ENCODE peak calls at places on chromosomes 2 and 18, in four cellular contexts. F, L, S and U are unnamed samples.

GRCh38 chr2:68088950-68089349 is 26.1 kb upstream of the C1D start:
- DNase-seq in F (no peak), L (no peak), S (no peak), U (no peak)

GRCh38 chr2:138534791-138535190 is 33.2 kb downstream of the SPOPL start:
- DNase-seq in F (no peak), L (no peak), S (no peak), U (no peak)

GRCh38 chr18:30527226-30527625 is 515.3 kb downstream of the DSC3 start:
- DNase-seq in F (no peak), L (no peak), S (no peak), U (no peak)

GRCh38 chr2:25558262-25558661 is 115.1 kb downstream of the DTNB start:
- DNase-seq in F (no peak), L (no peak), S (no peak), U (no peak)

GRCh38 chr2:159904127-159904564 is 106.1 kb upstream of the CD302 start:
- DNase-seq in F (no peak), L (no peak), S (no peak), U (no peak)

GRCh38 chr2:149313512-149313972 is 16.8 kb upstream of the LYPD6 start:
- DNase-seq in F (peak; percentile 45), L (peak; percentile 48), S (peak; percentile 52), U (peak; percentile 54)

GRCh38 chr2:88601302-88601701 is 26.0 kb downstream of the EIF2AK3 start:
- DNase-seq in F (no peak), L (no peak), S (no peak), U (peak; percentile 21)

GRCh38 chr2:160076935-160077334 is 14.5 kb upstream of the PLA2R1 start:
- DNase-seq in F (no peak), L (no peak), S (no peak), U (no peak)

GRCh38 chr2:200993097-200993496 is 29.6 kb upstream of the ORC2 start:
- DNase-seq in F (no peak), L (no peak), S (no peak), U (no peak)

GRCh38 chr2:3644891-3645605 is 13.0 kb upstream of the ALLC start:
- DNase-seq in F (no peak), L (peak; percentile 9), S (no peak), U (no peak)

GRCh38 chr2:24930768-24931167 is 10.7 kb upstream of the ADCY3 start:
- DNase-seq in F (no peak), L (no peak), S (no peak), U (no peak)

GRCh38 chr2:173354601-173355131 is at the start of gene CDCA7:
- DNase-seq in F (peak; percentile 81), L (peak; percentile 81), S (peak; percentile 64), U (peak; percentile 89)

GRCh38 chr18:24600076-24600654 is 139.7 kb downstream of the HRH4 start:
- DNase-seq in F (peak; percentile 41), L (no peak), S (peak; percentile 40), U (peak; percentile 28)

GRCh38 chr2:205387350-205388045 is 294.8 kb upstream of the NRP2 start:
- DNase-seq in F (no peak), L (no peak), S (no peak), U (no peak)

GRCh38 chr2:64876137-64876647 is 113.0 kb upstream of the SLC1A4 start:
- DNase-seq in F (peak; percentile 80), L (peak; percentile 24), S (no peak), U (peak; percentile 42)

GRCh38 chr2:212288308-212288707 is 250.3 kb downstream of the ERBB4 start:
- DNase-seq in F (no peak), L (peak; percentile 70), S (no peak), U (no peak)

GRCh38 chr2:173959909-173960308 is 5.3 kb downstream of the SP3 start:
- DNase-seq in F (no peak), L (no peak), S (no peak), U (no peak)

GRCh38 chr2:7724336-7724735 is 807.1 kb downstream of the RNF144A start:
- DNase-seq in F (no peak), L (no peak), S (no peak), U (no peak)

GRCh38 chr2:65434592-65435241 is 2.3 kb upstream of the SPRED2 start:
- DNase-seq in F (no peak), L (no peak), S (peak; percentile 30), U (no peak)

GRCh38 chr18:49486617-49486958 is 446 bp downstream of the C18orf32 start:
- DNase-seq in F (no peak), L (no peak), S (no peak), U (no peak)

GRCh38 chr2:204538179-204539009 is 6.9 kb upstream of the PARD3B start:
- DNase-seq in F (no peak), L (peak; percentile 19), S (no peak), U (no peak)

GRCh38 chr18:22691988-22692710 is 241.0 kb upstream of the RBBP8 start:
- DNase-seq in F (peak; percentile 66), L (no peak), S (no peak), U (no peak)

GRCh38 chr2:165700511-165700910 is 93.5 kb downstream of the GALNT3 start:
- DNase-seq in F (no peak), L (no peak), S (no peak), U (no peak)

GRCh38 chr2:37560241-37560848 is 111.1 kb downstream of the CDC42EP3 start:
- DNase-seq in F (no peak), L (no peak), S (no peak), U (no peak)

GRCh38 chr2:235659767-235660322 is 166.0 kb downstream of the AGAP1 start:
- DNase-seq in F (no peak), L (no peak), S (peak; percentile 23), U (peak; percentile 19)

GRCh38 chr18:62101236-62101635 is 85.6 kb downstream of the PIGN start:
- DNase-seq in F (no peak), L (no peak), S (no peak), U (no peak)

GRCh38 chr2:105569616-105570015 is 170.8 kb upstream of the FHL2 start:
- DNase-seq in F (no peak), L (no peak), S (no peak), U (no peak)

GRCh38 chr2:1742680-1743395 is 1.5 kb downstream of the PXDN start:
- DNase-seq in F (peak; percentile 58), L (peak; percentile 74), S (no peak), U (no peak)

GRCh38 chr2:153786016-153786415 is 85.7 kb upstream of the GALNT13 start:
- DNase-seq in F (no peak), L (no peak), S (no peak), U (no peak)

GRCh38 chr2:79993144-79993543 is 311.4 kb downstream of the LRRTM1 start:
- DNase-seq in F (no peak), L (no peak), S (no peak), U (no peak)
- TF ChIP-seq ESRRA in F (no peak), L (no peak), S (no peak), U (no peak)

GRCh38 chr2:167292430-167293171 is 404.3 kb downstream of the XIRP2 start:
- DNase-seq in F (peak; percentile 80), L (peak; percentile 95), S (peak; percentile 64), U (peak; percentile 58)

GRCh38 chr2:167294775-167295140 is 406.5 kb downstream of the XIRP2 start:
- DNase-seq in F (no peak), L (no peak), S (no peak), U (no peak)

GRCh38 chr2:167289651-167290410 is 401.6 kb downstream of the XIRP2 start:
- DNase-seq in F (no peak), L (no peak), S (no peak), U (no peak)

GRCh38 chr2:167294031-167294774 is 405.9 kb downstream of the XIRP2 start:
- DNase-seq in F (peak; percentile 7), L (peak; percentile 65), S (no peak), U (no peak)

DNA sequence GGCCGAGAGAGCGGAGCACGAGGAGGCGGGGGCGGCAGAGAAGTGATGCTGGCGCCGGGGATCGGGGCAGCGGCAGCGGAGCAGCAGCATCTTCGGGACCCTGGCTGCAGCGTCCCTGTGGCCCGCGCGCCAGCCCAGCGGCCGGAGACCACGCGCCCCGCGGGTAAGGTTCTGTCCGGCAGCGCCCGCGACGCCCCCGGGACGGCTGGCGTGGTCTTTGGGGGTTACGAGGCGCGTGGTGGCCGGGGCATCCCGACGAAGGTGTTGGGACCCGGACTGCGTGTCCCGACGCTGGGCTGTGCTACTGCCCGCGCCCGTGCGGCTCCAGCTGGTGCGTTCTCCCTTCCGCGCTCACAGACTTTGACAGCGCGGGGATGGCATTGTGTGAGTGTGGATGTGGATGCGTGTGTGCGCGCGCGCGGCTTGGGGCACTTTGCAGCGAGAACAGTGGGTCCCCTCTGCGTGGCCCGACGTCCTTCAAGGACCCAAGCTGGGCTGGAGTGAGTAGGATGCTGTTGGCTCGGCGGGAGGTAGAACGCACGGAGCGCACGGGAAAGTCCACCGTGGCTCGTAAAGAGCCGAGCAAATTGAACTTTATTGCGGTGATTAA is 405.0 kb downstream of the XIRP2 start:
- DNase-seq in F (peak; percentile 6), L (no peak), S (no peak), U (no peak)
- TF ChIP-seq HMGXB4 in F (no peak), L (peak; percentile 62), S (no peak), U (no peak)

DNA sequence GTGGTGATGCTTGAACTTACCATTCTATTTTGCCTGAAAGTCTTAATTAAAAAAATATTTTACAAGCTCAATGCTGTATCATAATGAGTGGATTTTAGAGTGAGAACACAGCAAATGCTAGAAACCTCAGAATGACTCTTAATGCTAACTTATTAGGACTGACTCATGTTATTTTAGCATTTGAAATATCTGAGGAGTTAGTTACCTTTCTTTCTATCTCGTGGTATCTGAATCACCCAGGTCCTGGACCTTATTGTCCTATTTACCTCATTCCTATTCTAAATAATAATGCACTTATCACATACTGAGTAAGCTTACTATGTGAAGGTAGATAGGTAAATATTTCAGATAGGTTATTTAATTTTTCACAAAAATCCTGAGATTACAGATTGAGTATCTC is 70.7 kb downstream of the SOS1 start:
- DNase-seq in F (no peak), L (no peak), S (no peak), U (no peak)
- TF ChIP-seq ESRRA in F (no peak), L (no peak), S (no peak), U (no peak)

DNA sequence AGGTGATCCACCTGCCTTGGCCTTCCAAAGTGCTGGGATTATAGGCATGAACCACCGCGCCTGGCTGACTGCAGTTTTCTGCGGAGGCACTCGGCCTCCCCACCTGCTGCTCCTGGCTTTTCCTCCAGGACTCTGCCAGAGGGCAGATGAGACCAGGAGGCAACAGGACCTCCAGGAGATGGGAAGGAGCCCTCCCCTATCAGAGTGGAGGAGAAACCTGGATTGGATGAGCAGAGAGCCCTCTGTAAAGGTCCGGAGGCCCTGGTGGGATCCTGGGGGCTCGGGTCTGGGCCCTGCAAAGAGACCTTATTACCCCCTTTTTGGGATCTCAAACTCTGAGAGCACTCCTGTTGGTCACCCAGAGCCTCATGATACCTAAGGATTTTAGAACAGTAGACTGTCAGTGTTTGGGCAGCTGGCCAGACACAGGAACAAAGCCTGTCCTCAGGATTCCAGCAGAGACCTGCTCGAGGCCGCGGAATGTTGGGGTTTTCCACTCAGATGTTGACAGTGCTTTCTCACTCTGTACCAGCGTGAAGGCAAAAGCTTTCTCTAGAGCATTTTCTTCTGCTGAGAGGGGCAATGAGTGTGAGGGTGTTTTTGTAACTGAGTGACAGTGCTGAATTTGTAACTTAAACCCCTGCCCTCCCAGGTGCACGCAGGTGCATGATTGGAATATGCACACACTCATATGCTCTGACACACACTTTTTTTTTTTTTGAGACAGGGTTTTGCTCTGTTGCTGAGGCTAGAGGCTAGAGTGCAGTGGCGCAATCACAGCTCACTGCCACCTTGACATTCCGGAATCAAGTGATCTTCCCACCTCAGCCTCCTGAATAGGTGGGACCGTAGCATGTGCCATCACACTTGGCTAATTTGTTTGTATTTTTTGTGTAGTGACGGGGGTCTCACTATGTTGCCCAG is 48.4 kb downstream of the NPPC start:
- DNase-seq in F (peak; percentile 55), L (no peak), S (peak; percentile 53), U (no peak)
- TF ChIP-seq HMGXB4 in F (no peak), L (no peak), S (no peak), U (no peak)

GRCh38 chr2:183072177-183072576 is 6.4 kb upstream of the DUSP19 start:
- DNase-seq in F (no peak), L (no peak), S (no peak), U (no peak)
- TF ChIP-seq ESRRA in F (no peak), L (no peak), S (no peak), U (no peak)